ENCODE peak calls at places on chromosomes 16 and 17, in four cellular contexts. One of them, this sample, is unnamed.

GRCh38 chr16:23061669-23062068 is 87.6 kb downstream of the USP31 start:
- DNase-seq in body of pancreas: no peak
- DNase-seq in T-helper 1 cell: no peak
- DNase-seq in hypothalamus: no peak
- DNase-seq in this sample: peak; percentile 21

GRCh38 chr17:31495049-31495885 is 103.8 kb downstream of the RAB11FIP4 start:
- DNase-seq in body of pancreas: peak; percentile 87
- DNase-seq in T-helper 1 cell: no peak
- DNase-seq in hypothalamus: no peak
- DNase-seq in this sample: no peak

GRCh38 chr16:626174-626765 is 4.5 kb upstream of the WFIKKN1 start:
- DNase-seq in body of pancreas: no peak
- DNase-seq in T-helper 1 cell: no peak
- DNase-seq in hypothalamus: no peak
- DNase-seq in this sample: no peak

GRCh38 chr17:80104321-80104955 is 3.1 kb downstream of the GAA start:
- DNase-seq in body of pancreas: peak; percentile 39
- DNase-seq in T-helper 1 cell: no peak
- DNase-seq in hypothalamus: no peak
- DNase-seq in this sample: no peak

GRCh38 chr17:74690409-74690825 is 22.3 kb downstream of the CD300LF start:
- DNase-seq in body of pancreas: no peak
- DNase-seq in T-helper 1 cell: no peak
- DNase-seq in hypothalamus: no peak
- DNase-seq in this sample: no peak

GRCh38 chr17:45172541-45173286 is 11.0 kb downstream of the HEXIM2 start:
- DNase-seq in body of pancreas: peak; percentile 89
- DNase-seq in T-helper 1 cell: no peak
- DNase-seq in hypothalamus: peak; percentile 69
- DNase-seq in this sample: peak; percentile 75

GRCh38 chr17:63967953-63968352 is 4.8 kb downstream of the SCN4A start:
- DNase-seq in body of pancreas: no peak
- DNase-seq in T-helper 1 cell: no peak
- DNase-seq in hypothalamus: no peak
- DNase-seq in this sample: no peak

GRCh38 chr16:71883193-71883848 is 661 bp downstream of the ZNF821 start:
- DNase-seq in body of pancreas: peak; percentile 24
- DNase-seq in T-helper 1 cell: peak; percentile 48
- DNase-seq in hypothalamus: peak; percentile 50
- DNase-seq in this sample: peak; percentile 43

GRCh38 chr17:3658784-3659449 is 9.5 kb downstream of the TAX1BP3 start:
- DNase-seq in body of pancreas: no peak
- DNase-seq in T-helper 1 cell: no peak
- DNase-seq in hypothalamus: no peak
- DNase-seq in this sample: no peak

GRCh38 chr17:55238931-55239297 is 25.8 kb upstream of the HLF start:
- DNase-seq in body of pancreas: peak; percentile 22
- DNase-seq in T-helper 1 cell: no peak
- DNase-seq in hypothalamus: no peak
- DNase-seq in this sample: peak; percentile 31

GRCh38 chr16:50154369-50154947 is 1.4 kb downstream of the TENT4B start:
- DNase-seq in body of pancreas: no peak
- DNase-seq in T-helper 1 cell: no peak
- DNase-seq in hypothalamus: no peak
- DNase-seq in this sample: peak; percentile 42

GRCh38 chr16:78522327-78522726 is 422.9 kb downstream of the WWOX start:
- DNase-seq in body of pancreas: no peak
- DNase-seq in T-helper 1 cell: no peak
- DNase-seq in hypothalamus: no peak
- DNase-seq in this sample: no peak

GRCh38 chr17:5703736-5704135 is 119.4 kb upstream of the NLRP1 start:
- DNase-seq in body of pancreas: no peak
- DNase-seq in T-helper 1 cell: no peak
- DNase-seq in hypothalamus: no peak
- DNase-seq in this sample: no peak

This sample was measured in GM23248.